ENCODE peak calls at places on chromosome 14, in five cellular contexts. H is SK-N-SH, T is IMR-90, O is GM12878, D is A549. J is an unnamed sample.

GRCh38 chr14:61461808-61462275 is 140.5 kb downstream of the PRKCH start:
- DNase-seq in H (peak), T (peak), O (no peak), D (peak), J (peak)

GRCh38 chr14:100696590-100696989 is 30.1 kb upstream of the DLK1 start:
- DNase-seq in H (peak), T (no peak), O (no peak), D (no peak), J (no peak)

GRCh38 chr14:72590577-72590976 is 303.3 kb downstream of the DPF3 start:
- DNase-seq in H (no peak), T (no peak), O (no peak), D (no peak), J (no peak)

GRCh38 chr14:104467641-104468040 is 111.9 kb upstream of the C14orf180 start:
- DNase-seq in H (no peak), T (no peak), O (no peak), D (no peak), J (no peak)

GRCh38 chr14:21098134-21098891 is at the start of gene ZNF219:
- DNase-seq in H (peak), T (peak), O (no peak), D (peak), J (peak)

GRCh38 chr14:61690039-61690438 is 5.3 kb upstream of the HIF1A start:
- DNase-seq in H (no peak), T (peak), O (no peak), D (no peak), J (no peak)

GRCh38 chr14:54704768-54705167 is 137.8 kb downstream of the SAMD4A start:
- DNase-seq in H (no peak), T (no peak), O (no peak), D (no peak), J (no peak)

GRCh38 chr14:105330491-105330895 is 15.9 kb downstream of the PACS2 start:
- DNase-seq in H (no peak), T (peak), O (no peak), D (no peak), J (no peak)

GRCh38 chr14:56491299-56492285 is 88.0 kb upstream of the TMEM260 start:
- DNase-seq in H (peak), T (peak), O (peak), D (peak), J (peak)

DNA sequence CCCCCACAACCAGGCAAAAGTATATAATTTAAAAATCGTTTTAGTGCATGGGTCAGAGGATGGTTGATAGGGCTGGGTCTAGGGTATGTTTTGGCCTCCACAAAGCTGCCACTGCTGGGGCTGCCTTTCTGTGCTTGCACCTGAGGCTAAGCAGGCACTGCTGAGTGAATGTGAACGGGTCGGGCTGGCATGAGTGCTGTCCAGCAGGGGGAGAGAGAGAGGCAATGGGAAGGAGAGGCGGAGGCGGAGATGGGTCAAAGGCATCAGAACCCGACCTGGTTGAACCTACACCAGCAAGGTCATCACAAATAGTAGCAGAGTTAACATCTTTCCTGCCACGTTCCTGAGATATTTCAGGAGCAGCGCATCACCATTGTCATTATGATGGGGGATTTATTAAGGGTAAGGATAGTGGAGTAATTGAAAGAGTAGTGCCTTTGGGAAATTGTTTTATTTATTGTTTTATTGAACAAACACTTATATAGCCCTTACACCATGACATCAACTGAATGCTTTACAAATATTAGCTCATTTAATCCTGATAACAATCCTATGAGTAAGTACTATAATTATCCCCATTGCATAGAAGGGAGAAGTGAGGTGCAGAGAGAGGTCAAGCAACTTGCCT is 5.8 kb upstream of the NRXN3 start:
- DNase-seq in H (peak), T (no peak), O (no peak), D (peak), J (peak)
- TF ChIP-seq RCOR1 in H (no peak), T (no peak), O (no peak), D (no peak), J (no peak)

GRCh38 chr14:91270188-91270587 is 25.7 kb upstream of the GPR68 start:
- DNase-seq in H (no peak), T (no peak), O (no peak), D (no peak), J (no peak)

GRCh38 chr14:91269076-91269991 is 24.8 kb upstream of the GPR68 start:
- DNase-seq in H (no peak), T (no peak), O (no peak), D (no peak), J (no peak)

GRCh38 chr14:91271639-91272038 is 27.1 kb upstream of the GPR68 start:
- DNase-seq in H (peak), T (no peak), O (no peak), D (no peak), J (no peak)

GRCh38 chr14:91272341-91273272 is 28.1 kb upstream of the GPR68 start:
- DNase-seq in H (peak), T (no peak), O (no peak), D (no peak), J (no peak)

DNA sequence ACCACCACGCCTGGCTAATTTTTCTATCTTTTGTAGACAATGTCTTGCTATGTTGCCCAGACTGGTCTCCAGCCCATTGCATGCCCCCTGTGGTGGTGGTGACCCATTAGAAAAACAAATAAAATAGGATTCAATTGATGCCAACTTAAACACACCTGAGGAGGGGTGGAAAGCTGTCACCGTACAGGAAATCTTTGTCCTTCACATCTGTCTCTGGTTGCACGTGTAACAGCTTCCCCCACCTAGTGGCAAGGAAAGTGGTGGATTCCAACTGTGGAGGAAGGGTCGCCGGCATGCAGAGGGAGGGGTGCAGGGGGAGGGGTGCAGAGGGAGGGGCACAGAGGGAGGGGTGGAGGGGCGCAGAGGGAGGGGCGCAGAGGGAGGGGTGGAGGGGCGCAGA is 26.1 kb upstream of the GPR68 start:
- DNase-seq in H (peak), T (no peak), O (no peak), D (no peak), J (no peak)
- TF ChIP-seq RCOR1 in H (no peak), T (no peak), O (no peak), D (no peak), J (no peak)

DNA sequence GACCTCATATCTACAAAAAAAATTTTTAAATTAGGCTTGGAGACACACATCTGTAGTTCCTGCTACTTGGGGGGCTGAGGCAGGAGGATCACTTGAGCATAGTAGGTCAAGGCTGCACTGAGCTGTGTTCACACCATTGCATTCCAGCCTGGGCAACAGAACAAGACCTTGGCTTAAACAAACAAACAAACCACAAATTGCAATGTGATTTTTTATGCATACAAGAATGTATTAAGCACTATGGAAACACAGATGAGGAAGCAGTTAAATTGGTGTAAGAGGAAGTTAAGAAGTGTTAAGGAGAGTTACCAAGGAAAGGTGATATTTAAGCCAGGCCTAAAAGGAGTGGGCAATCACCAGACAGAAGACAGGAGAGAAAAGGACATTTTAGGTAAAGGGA is 83.6 kb upstream of the HECTD1 start:
- DNase-seq in H (no peak), T (no peak), O (no peak), D (no peak), J (no peak)
- TF ChIP-seq RCOR1 in H (no peak), T (no peak), O (no peak), D (no peak), J (no peak)

GRCh38 chr14:99134333-99135046 is 137.5 kb downstream of the BCL11B start:
- DNase-seq in H (peak), T (no peak), O (no peak), D (no peak), J (no peak)

GRCh38 chr14:99137913-99138571 is 134.0 kb downstream of the BCL11B start:
- DNase-seq in H (no peak), T (no peak), O (no peak), D (peak), J (peak)

GRCh38 chr14:99137001-99137700 is 134.8 kb downstream of the BCL11B start:
- DNase-seq in H (no peak), T (no peak), O (no peak), D (no peak), J (no peak)

GRCh38 chr14:99136401-99136800 is 135.6 kb downstream of the BCL11B start:
- DNase-seq in H (no peak), T (no peak), O (no peak), D (no peak), J (no peak)

DNA sequence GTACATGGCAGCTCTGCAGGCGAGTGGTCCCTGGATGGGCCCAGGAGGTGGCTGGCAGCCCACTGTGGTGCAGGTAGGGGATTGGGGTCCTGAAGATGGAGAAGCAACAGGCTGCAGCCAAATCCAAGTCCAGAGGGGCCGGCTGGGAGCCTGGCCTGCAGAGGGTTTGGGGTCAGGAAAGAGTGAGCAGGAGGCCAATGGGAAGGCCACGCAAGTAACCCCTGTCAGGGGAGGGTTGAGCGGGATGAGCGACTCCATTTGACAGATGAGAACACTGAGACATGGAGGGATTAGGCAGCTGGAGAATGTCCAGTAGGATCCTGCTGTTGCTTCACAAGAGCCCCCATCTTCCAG is 136.0 kb downstream of the BCL11B start:
- DNase-seq in H (no peak), T (no peak), O (no peak), D (no peak), J (no peak)
- TF ChIP-seq RCOR1 in H (no peak), T (no peak), O (no peak), D (no peak), J (no peak)

GRCh38 chr14:23093526-23093925 is 1.4 kb downstream of the ACIN1 start:
- DNase-seq in H (no peak), T (no peak), O (no peak), D (no peak), J (no peak)

GRCh38 chr14:23094666-23095195 is at the start of gene ACIN1:
- DNase-seq in H (peak), T (peak), O (peak), D (peak), J (peak)

GRCh38 chr14:23093104-23093503 is 1.8 kb downstream of the ACIN1 start:
- DNase-seq in H (no peak), T (no peak), O (no peak), D (no peak), J (no peak)

GRCh38 chr14:23095196-23096108 is at the start of gene C14orf119:
- DNase-seq in H (peak), T (peak), O (peak), D (peak), J (peak)

DNA sequence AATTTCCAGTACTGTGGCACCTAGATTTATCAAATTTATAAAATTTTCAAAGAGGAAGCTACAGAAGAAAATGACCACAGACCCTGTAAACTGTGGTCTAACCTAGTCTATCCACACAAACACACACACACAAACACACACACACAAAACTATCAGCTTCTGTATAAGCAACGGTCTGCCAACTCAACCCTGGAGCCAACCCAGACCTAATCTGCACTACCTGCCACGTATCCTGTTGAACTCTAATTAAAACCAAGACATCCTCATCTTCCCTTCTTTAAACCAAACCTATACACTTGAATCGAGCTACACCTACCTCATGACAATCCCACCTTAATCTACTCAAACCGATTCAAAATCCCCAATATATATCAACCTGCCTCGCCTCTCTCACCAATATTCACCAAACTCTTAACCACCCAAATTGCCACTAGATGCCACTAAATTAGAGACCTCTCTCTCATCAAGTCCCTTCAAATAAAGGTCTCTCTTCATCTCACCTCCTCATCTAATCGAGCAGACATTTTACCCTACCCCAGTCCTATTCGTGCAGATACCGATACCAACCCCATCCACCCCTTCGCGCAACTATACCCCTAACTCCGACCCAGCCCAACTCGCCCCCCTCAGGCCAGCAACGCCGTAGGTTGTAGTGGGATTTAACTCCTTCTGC is 807 bp downstream of the ACIN1 start:
- DNase-seq in H (peak), T (no peak), O (no peak), D (no peak), J (no peak)
- TF ChIP-seq RCOR1 in H (no peak), T (no peak), O (no peak), D (no peak), J (no peak)